ENCODE peak calls at places on chromosome 3, in eight cellular contexts. One of them, this sample, is unnamed.
A peak's percentile ranks its signal among the peaks of the same experiment; 100 is the strongest.

GRCh38 chr3:30610702-30611410 is 4.5 kb downstream of the TGFBR2 start:
- DNase-seq in dermis blood vessel endothelial cell: peak; percentile 49
- DNase-seq in activated CD4-positive, alpha-beta T cell treated with anti-CD3 and anti-CD28 coated beads for 36 hours: peak; percentile 59
- DNase-seq in stimulated activated CD8-positive, alpha-beta memory T cell treated with anti-CD3 and anti-CD28 coated beads, Interleukin-4, amount 100 ng/mL, for 24 hours: no peak
- DNase-seq in stimulated activated naive CD8-positive, alpha-beta T cell treated with anti-CD3 and anti-CD28 coated beads, Interleukin-15, Interleukin-2, amounts not matched to agents 100 U/mL and 50 U/mL, for 24 hours: no peak
- DNase-seq in EH: no peak
- DNase-seq in NCI-H524 treated with DMSO at 0.1 percent for 48 hours: no peak
- DNase-seq in T-cell: no peak
- DNase-seq in this sample: no peak

GRCh38 chr3:52310861-52311566 is 5.1 kb upstream of the DNAH1 start:
- DNase-seq in dermis blood vessel endothelial cell: no peak
- DNase-seq in activated CD4-positive, alpha-beta T cell treated with anti-CD3 and anti-CD28 coated beads for 36 hours: peak; percentile 58
- DNase-seq in stimulated activated CD8-positive, alpha-beta memory T cell treated with anti-CD3 and anti-CD28 coated beads, Interleukin-4, amount 100 ng/mL, for 24 hours: peak; percentile 61
- DNase-seq in stimulated activated naive CD8-positive, alpha-beta T cell treated with anti-CD3 and anti-CD28 coated beads, Interleukin-15, Interleukin-2, amounts not matched to agents 100 U/mL and 50 U/mL, for 24 hours: peak; percentile 69
- DNase-seq in EH: peak; percentile 20
- DNase-seq in NCI-H524 treated with DMSO at 0.1 percent for 48 hours: no peak
- DNase-seq in T-cell: peak; percentile 63
- DNase-seq in this sample: peak; percentile 25

GRCh38 chr3:119187266-119187665 is 13.9 kb downstream of the UPK1B start:
- DNase-seq in dermis blood vessel endothelial cell: no peak
- DNase-seq in activated CD4-positive, alpha-beta T cell treated with anti-CD3 and anti-CD28 coated beads for 36 hours: no peak
- DNase-seq in stimulated activated CD8-positive, alpha-beta memory T cell treated with anti-CD3 and anti-CD28 coated beads, Interleukin-4, amount 100 ng/mL, for 24 hours: no peak
- DNase-seq in stimulated activated naive CD8-positive, alpha-beta T cell treated with anti-CD3 and anti-CD28 coated beads, Interleukin-15, Interleukin-2, amounts not matched to agents 100 U/mL and 50 U/mL, for 24 hours: no peak
- DNase-seq in EH: no peak
- DNase-seq in NCI-H524 treated with DMSO at 0.1 percent for 48 hours: no peak
- DNase-seq in T-cell: no peak
- DNase-seq in this sample: no peak

GRCh38 chr3:149339931-149340309 is 6.5 kb upstream of the TM4SF18 start:
- DNase-seq in dermis blood vessel endothelial cell: peak; percentile 100
- DNase-seq in activated CD4-positive, alpha-beta T cell treated with anti-CD3 and anti-CD28 coated beads for 36 hours: no peak
- DNase-seq in stimulated activated CD8-positive, alpha-beta memory T cell treated with anti-CD3 and anti-CD28 coated beads, Interleukin-4, amount 100 ng/mL, for 24 hours: no peak
- DNase-seq in stimulated activated naive CD8-positive, alpha-beta T cell treated with anti-CD3 and anti-CD28 coated beads, Interleukin-15, Interleukin-2, amounts not matched to agents 100 U/mL and 50 U/mL, for 24 hours: no peak
- DNase-seq in EH: peak; percentile 98
- DNase-seq in NCI-H524 treated with DMSO at 0.1 percent for 48 hours: no peak
- DNase-seq in T-cell: no peak
- DNase-seq in this sample: no peak

GRCh38 chr3:11655188-11655928 is 11.6 kb upstream of the VGLL4 start:
- DNase-seq in dermis blood vessel endothelial cell: peak; percentile 59
- DNase-seq in activated CD4-positive, alpha-beta T cell treated with anti-CD3 and anti-CD28 coated beads for 36 hours: peak; percentile 17
- DNase-seq in stimulated activated CD8-positive, alpha-beta memory T cell treated with anti-CD3 and anti-CD28 coated beads, Interleukin-4, amount 100 ng/mL, for 24 hours: no peak
- DNase-seq in stimulated activated naive CD8-positive, alpha-beta T cell treated with anti-CD3 and anti-CD28 coated beads, Interleukin-15, Interleukin-2, amounts not matched to agents 100 U/mL and 50 U/mL, for 24 hours: peak; percentile 31
- DNase-seq in EH: peak; percentile 24
- DNase-seq in NCI-H524 treated with DMSO at 0.1 percent for 48 hours: peak; percentile 21
- DNase-seq in T-cell: peak; percentile 6
- DNase-seq in this sample: no peak

GRCh38 chr3:156150434-156151066 is 30.2 kb downstream of the KCNAB1 start:
- DNase-seq in dermis blood vessel endothelial cell: peak; percentile 76
- DNase-seq in activated CD4-positive, alpha-beta T cell treated with anti-CD3 and anti-CD28 coated beads for 36 hours: peak; percentile 43
- DNase-seq in stimulated activated CD8-positive, alpha-beta memory T cell treated with anti-CD3 and anti-CD28 coated beads, Interleukin-4, amount 100 ng/mL, for 24 hours: no peak
- DNase-seq in stimulated activated naive CD8-positive, alpha-beta T cell treated with anti-CD3 and anti-CD28 coated beads, Interleukin-15, Interleukin-2, amounts not matched to agents 100 U/mL and 50 U/mL, for 24 hours: peak; percentile 17
- DNase-seq in EH: peak; percentile 63
- DNase-seq in NCI-H524 treated with DMSO at 0.1 percent for 48 hours: no peak
- DNase-seq in T-cell: no peak
- DNase-seq in this sample: peak; percentile 1

GRCh38 chr3:195254454-195255175 is 16.3 kb downstream of the XXYLT1 start:
- DNase-seq in dermis blood vessel endothelial cell: no peak
- DNase-seq in activated CD4-positive, alpha-beta T cell treated with anti-CD3 and anti-CD28 coated beads for 36 hours: no peak
- DNase-seq in stimulated activated CD8-positive, alpha-beta memory T cell treated with anti-CD3 and anti-CD28 coated beads, Interleukin-4, amount 100 ng/mL, for 24 hours: no peak
- DNase-seq in stimulated activated naive CD8-positive, alpha-beta T cell treated with anti-CD3 and anti-CD28 coated beads, Interleukin-15, Interleukin-2, amounts not matched to agents 100 U/mL and 50 U/mL, for 24 hours: no peak
- DNase-seq in EH: no peak
- DNase-seq in NCI-H524 treated with DMSO at 0.1 percent for 48 hours: no peak
- DNase-seq in T-cell: no peak
- DNase-seq in this sample: no peak

GRCh38 chr3:147930417-147930816 is 521.3 kb downstream of the ZIC1 start:
- DNase-seq in dermis blood vessel endothelial cell: peak; percentile 79
- DNase-seq in activated CD4-positive, alpha-beta T cell treated with anti-CD3 and anti-CD28 coated beads for 36 hours: no peak
- DNase-seq in stimulated activated CD8-positive, alpha-beta memory T cell treated with anti-CD3 and anti-CD28 coated beads, Interleukin-4, amount 100 ng/mL, for 24 hours: no peak
- DNase-seq in stimulated activated naive CD8-positive, alpha-beta T cell treated with anti-CD3 and anti-CD28 coated beads, Interleukin-15, Interleukin-2, amounts not matched to agents 100 U/mL and 50 U/mL, for 24 hours: no peak
- DNase-seq in EH: peak; percentile 71
- DNase-seq in NCI-H524 treated with DMSO at 0.1 percent for 48 hours: no peak
- DNase-seq in T-cell: no peak
- DNase-seq in this sample: no peak

GRCh38 chr3:9497821-9498565 is 55.6 kb downstream of the LHFPL4 start:
- DNase-seq in dermis blood vessel endothelial cell: no peak
- DNase-seq in activated CD4-positive, alpha-beta T cell treated with anti-CD3 and anti-CD28 coated beads for 36 hours: no peak
- DNase-seq in stimulated activated CD8-positive, alpha-beta memory T cell treated with anti-CD3 and anti-CD28 coated beads, Interleukin-4, amount 100 ng/mL, for 24 hours: no peak
- DNase-seq in stimulated activated naive CD8-positive, alpha-beta T cell treated with anti-CD3 and anti-CD28 coated beads, Interleukin-15, Interleukin-2, amounts not matched to agents 100 U/mL and 50 U/mL, for 24 hours: no peak
- DNase-seq in EH: peak; percentile 65
- DNase-seq in NCI-H524 treated with DMSO at 0.1 percent for 48 hours: no peak
- DNase-seq in T-cell: no peak
- DNase-seq in this sample: no peak

GRCh38 chr3:3200632-3201212 is 21.2 kb upstream of the CRBN start:
- DNase-seq in dermis blood vessel endothelial cell: peak; percentile 75
- DNase-seq in activated CD4-positive, alpha-beta T cell treated with anti-CD3 and anti-CD28 coated beads for 36 hours: peak; percentile 53
- DNase-seq in stimulated activated CD8-positive, alpha-beta memory T cell treated with anti-CD3 and anti-CD28 coated beads, Interleukin-4, amount 100 ng/mL, for 24 hours: no peak
- DNase-seq in stimulated activated naive CD8-positive, alpha-beta T cell treated with anti-CD3 and anti-CD28 coated beads, Interleukin-15, Interleukin-2, amounts not matched to agents 100 U/mL and 50 U/mL, for 24 hours: no peak
- DNase-seq in EH: peak; percentile 60
- DNase-seq in NCI-H524 treated with DMSO at 0.1 percent for 48 hours: no peak
- DNase-seq in T-cell: no peak
- DNase-seq in this sample: no peak

GRCh38 chr3:182027366-182027765 is 315.6 kb downstream of the SOX2 start:
- DNase-seq in dermis blood vessel endothelial cell: no peak
- DNase-seq in activated CD4-positive, alpha-beta T cell treated with anti-CD3 and anti-CD28 coated beads for 36 hours: no peak
- DNase-seq in stimulated activated CD8-positive, alpha-beta memory T cell treated with anti-CD3 and anti-CD28 coated beads, Interleukin-4, amount 100 ng/mL, for 24 hours: no peak
- DNase-seq in stimulated activated naive CD8-positive, alpha-beta T cell treated with anti-CD3 and anti-CD28 coated beads, Interleukin-15, Interleukin-2, amounts not matched to agents 100 U/mL and 50 U/mL, for 24 hours: no peak
- DNase-seq in EH: no peak
- DNase-seq in NCI-H524 treated with DMSO at 0.1 percent for 48 hours: no peak
- DNase-seq in T-cell: no peak
- DNase-seq in this sample: no peak

GRCh38 chr3:148930785-148931184 is 60.6 kb upstream of the GYG1 start:
- DNase-seq in dermis blood vessel endothelial cell: no peak
- DNase-seq in activated CD4-positive, alpha-beta T cell treated with anti-CD3 and anti-CD28 coated beads for 36 hours: no peak
- DNase-seq in stimulated activated CD8-positive, alpha-beta memory T cell treated with anti-CD3 and anti-CD28 coated beads, Interleukin-4, amount 100 ng/mL, for 24 hours: no peak
- DNase-seq in stimulated activated naive CD8-positive, alpha-beta T cell treated with anti-CD3 and anti-CD28 coated beads, Interleukin-15, Interleukin-2, amounts not matched to agents 100 U/mL and 50 U/mL, for 24 hours: no peak
- DNase-seq in EH: peak; percentile 87
- DNase-seq in NCI-H524 treated with DMSO at 0.1 percent for 48 hours: no peak
- DNase-seq in T-cell: no peak
- DNase-seq in this sample: no peak

GRCh38 chr3:114660124-114660523 is 366.3 kb downstream of the TIGIT start:
- DNase-seq in dermis blood vessel endothelial cell: peak; percentile 72
- DNase-seq in activated CD4-positive, alpha-beta T cell treated with anti-CD3 and anti-CD28 coated beads for 36 hours: no peak
- DNase-seq in stimulated activated CD8-positive, alpha-beta memory T cell treated with anti-CD3 and anti-CD28 coated beads, Interleukin-4, amount 100 ng/mL, for 24 hours: no peak
- DNase-seq in stimulated activated naive CD8-positive, alpha-beta T cell treated with anti-CD3 and anti-CD28 coated beads, Interleukin-15, Interleukin-2, amounts not matched to agents 100 U/mL and 50 U/mL, for 24 hours: no peak
- DNase-seq in EH: peak; percentile 81
- DNase-seq in NCI-H524 treated with DMSO at 0.1 percent for 48 hours: no peak
- DNase-seq in T-cell: no peak
- DNase-seq in this sample: no peak

GRCh38 chr3:51381333-51381705 is 3.8 kb upstream of the MANF start:
- DNase-seq in dermis blood vessel endothelial cell: no peak
- DNase-seq in activated CD4-positive, alpha-beta T cell treated with anti-CD3 and anti-CD28 coated beads for 36 hours: no peak
- DNase-seq in stimulated activated CD8-positive, alpha-beta memory T cell treated with anti-CD3 and anti-CD28 coated beads, Interleukin-4, amount 100 ng/mL, for 24 hours: no peak
- DNase-seq in stimulated activated naive CD8-positive, alpha-beta T cell treated with anti-CD3 and anti-CD28 coated beads, Interleukin-15, Interleukin-2, amounts not matched to agents 100 U/mL and 50 U/mL, for 24 hours: no peak
- DNase-seq in EH: no peak
- DNase-seq in NCI-H524 treated with DMSO at 0.1 percent for 48 hours: no peak
- DNase-seq in T-cell: no peak
- DNase-seq in this sample: no peak

GRCh38 chr3:169668081-169668956 is 4.8 kb upstream of the MECOM start:
- DNase-seq in dermis blood vessel endothelial cell: peak; percentile 65
- DNase-seq in activated CD4-positive, alpha-beta T cell treated with anti-CD3 and anti-CD28 coated beads for 36 hours: peak; percentile 45
- DNase-seq in stimulated activated CD8-positive, alpha-beta memory T cell treated with anti-CD3 and anti-CD28 coated beads, Interleukin-4, amount 100 ng/mL, for 24 hours: no peak
- DNase-seq in stimulated activated naive CD8-positive, alpha-beta T cell treated with anti-CD3 and anti-CD28 coated beads, Interleukin-15, Interleukin-2, amounts not matched to agents 100 U/mL and 50 U/mL, for 24 hours: peak; percentile 28
- DNase-seq in EH: no peak
- DNase-seq in NCI-H524 treated with DMSO at 0.1 percent for 48 hours: no peak
- DNase-seq in T-cell: no peak
- DNase-seq in this sample: no peak

GRCh38 chr3:138653567-138653966 is 45.0 kb downstream of the FAIM start:
- DNase-seq in dermis blood vessel endothelial cell: peak; percentile 13
- DNase-seq in activated CD4-positive, alpha-beta T cell treated with anti-CD3 and anti-CD28 coated beads for 36 hours: peak; percentile 9
- DNase-seq in stimulated activated CD8-positive, alpha-beta memory T cell treated with anti-CD3 and anti-CD28 coated beads, Interleukin-4, amount 100 ng/mL, for 24 hours: no peak
- DNase-seq in stimulated activated naive CD8-positive, alpha-beta T cell treated with anti-CD3 and anti-CD28 coated beads, Interleukin-15, Interleukin-2, amounts not matched to agents 100 U/mL and 50 U/mL, for 24 hours: no peak
- DNase-seq in EH: no peak
- DNase-seq in NCI-H524 treated with DMSO at 0.1 percent for 48 hours: no peak
- DNase-seq in T-cell: no peak
- DNase-seq in this sample: no peak

GRCh38 chr3:10783360-10784346 is 32.4 kb upstream of the SLC6A11 start:
- DNase-seq in dermis blood vessel endothelial cell: peak; percentile 67
- DNase-seq in activated CD4-positive, alpha-beta T cell treated with anti-CD3 and anti-CD28 coated beads for 36 hours: peak; percentile 49
- DNase-seq in stimulated activated CD8-positive, alpha-beta memory T cell treated with anti-CD3 and anti-CD28 coated beads, Interleukin-4, amount 100 ng/mL, for 24 hours: no peak
- DNase-seq in stimulated activated naive CD8-positive, alpha-beta T cell treated with anti-CD3 and anti-CD28 coated beads, Interleukin-15, Interleukin-2, amounts not matched to agents 100 U/mL and 50 U/mL, for 24 hours: peak; percentile 36
- DNase-seq in EH: peak; percentile 30
- DNase-seq in NCI-H524 treated with DMSO at 0.1 percent for 48 hours: no peak
- DNase-seq in T-cell: no peak
- DNase-seq in this sample: no peak

GRCh38 chr3:49388416-49388815 is 23.4 kb downstream of the RHOA start:
- DNase-seq in dermis blood vessel endothelial cell: no peak
- DNase-seq in activated CD4-positive, alpha-beta T cell treated with anti-CD3 and anti-CD28 coated beads for 36 hours: no peak
- DNase-seq in stimulated activated CD8-positive, alpha-beta memory T cell treated with anti-CD3 and anti-CD28 coated beads, Interleukin-4, amount 100 ng/mL, for 24 hours: no peak
- DNase-seq in stimulated activated naive CD8-positive, alpha-beta T cell treated with anti-CD3 and anti-CD28 coated beads, Interleukin-15, Interleukin-2, amounts not matched to agents 100 U/mL and 50 U/mL, for 24 hours: no peak
- DNase-seq in EH: no peak
- DNase-seq in NCI-H524 treated with DMSO at 0.1 percent for 48 hours: no peak
- DNase-seq in T-cell: no peak
- DNase-seq in this sample: no peak

GRCh38 chr3:43862470-43862869 is 171.7 kb downstream of the ABHD5 start:
- DNase-seq in dermis blood vessel endothelial cell: no peak
- DNase-seq in activated CD4-positive, alpha-beta T cell treated with anti-CD3 and anti-CD28 coated beads for 36 hours: no peak
- DNase-seq in stimulated activated CD8-positive, alpha-beta memory T cell treated with anti-CD3 and anti-CD28 coated beads, Interleukin-4, amount 100 ng/mL, for 24 hours: no peak
- DNase-seq in stimulated activated naive CD8-positive, alpha-beta T cell treated with anti-CD3 and anti-CD28 coated beads, Interleukin-15, Interleukin-2, amounts not matched to agents 100 U/mL and 50 U/mL, for 24 hours: no peak
- DNase-seq in EH: no peak
- DNase-seq in NCI-H524 treated with DMSO at 0.1 percent for 48 hours: no peak
- DNase-seq in T-cell: no peak
- DNase-seq in this sample: no peak

GRCh38 chr3:195080571-195081141 is 190.3 kb downstream of the XXYLT1 start:
- DNase-seq in dermis blood vessel endothelial cell: no peak
- DNase-seq in activated CD4-positive, alpha-beta T cell treated with anti-CD3 and anti-CD28 coated beads for 36 hours: no peak
- DNase-seq in stimulated activated CD8-positive, alpha-beta memory T cell treated with anti-CD3 and anti-CD28 coated beads, Interleukin-4, amount 100 ng/mL, for 24 hours: no peak
- DNase-seq in stimulated activated naive CD8-positive, alpha-beta T cell treated with anti-CD3 and anti-CD28 coated beads, Interleukin-15, Interleukin-2, amounts not matched to agents 100 U/mL and 50 U/mL, for 24 hours: no peak
- DNase-seq in EH: peak; percentile 11
- DNase-seq in NCI-H524 treated with DMSO at 0.1 percent for 48 hours: no peak
- DNase-seq in T-cell: no peak
- DNase-seq in this sample: no peak

GRCh38 chr3:36124118-36124796 is 256.0 kb upstream of the STAC start:
- DNase-seq in dermis blood vessel endothelial cell: peak; percentile 78
- DNase-seq in activated CD4-positive, alpha-beta T cell treated with anti-CD3 and anti-CD28 coated beads for 36 hours: no peak
- DNase-seq in stimulated activated CD8-positive, alpha-beta memory T cell treated with anti-CD3 and anti-CD28 coated beads, Interleukin-4, amount 100 ng/mL, for 24 hours: no peak
- DNase-seq in stimulated activated naive CD8-positive, alpha-beta T cell treated with anti-CD3 and anti-CD28 coated beads, Interleukin-15, Interleukin-2, amounts not matched to agents 100 U/mL and 50 U/mL, for 24 hours: no peak
- DNase-seq in EH: peak; percentile 72
- DNase-seq in NCI-H524 treated with DMSO at 0.1 percent for 48 hours: peak; percentile 16
- DNase-seq in T-cell: no peak
- DNase-seq in this sample: no peak

GRCh38 chr3:179421500-179421899 is 29.8 kb downstream of the GNB4 start:
- DNase-seq in dermis blood vessel endothelial cell: peak; percentile 62
- DNase-seq in activated CD4-positive, alpha-beta T cell treated with anti-CD3 and anti-CD28 coated beads for 36 hours: no peak
- DNase-seq in stimulated activated CD8-positive, alpha-beta memory T cell treated with anti-CD3 and anti-CD28 coated beads, Interleukin-4, amount 100 ng/mL, for 24 hours: no peak
- DNase-seq in stimulated activated naive CD8-positive, alpha-beta T cell treated with anti-CD3 and anti-CD28 coated beads, Interleukin-15, Interleukin-2, amounts not matched to agents 100 U/mL and 50 U/mL, for 24 hours: no peak
- DNase-seq in EH: peak; percentile 54
- DNase-seq in NCI-H524 treated with DMSO at 0.1 percent for 48 hours: no peak
- DNase-seq in T-cell: no peak
- DNase-seq in this sample: no peak

GRCh38 chr3:120168038-120168437 is 73.8 kb upstream of the GSK3B start:
- DNase-seq in dermis blood vessel endothelial cell: no peak
- DNase-seq in activated CD4-positive, alpha-beta T cell treated with anti-CD3 and anti-CD28 coated beads for 36 hours: no peak
- DNase-seq in stimulated activated CD8-positive, alpha-beta memory T cell treated with anti-CD3 and anti-CD28 coated beads, Interleukin-4, amount 100 ng/mL, for 24 hours: no peak
- DNase-seq in stimulated activated naive CD8-positive, alpha-beta T cell treated with anti-CD3 and anti-CD28 coated beads, Interleukin-15, Interleukin-2, amounts not matched to agents 100 U/mL and 50 U/mL, for 24 hours: no peak
- DNase-seq in EH: no peak
- DNase-seq in NCI-H524 treated with DMSO at 0.1 percent for 48 hours: no peak
- DNase-seq in T-cell: no peak
- DNase-seq in this sample: no peak

GRCh38 chr3:138474163-138474562 is 39.7 kb downstream of the ESYT3 start:
- DNase-seq in dermis blood vessel endothelial cell: no peak
- DNase-seq in activated CD4-positive, alpha-beta T cell treated with anti-CD3 and anti-CD28 coated beads for 36 hours: no peak
- DNase-seq in stimulated activated CD8-positive, alpha-beta memory T cell treated with anti-CD3 and anti-CD28 coated beads, Interleukin-4, amount 100 ng/mL, for 24 hours: no peak
- DNase-seq in stimulated activated naive CD8-positive, alpha-beta T cell treated with anti-CD3 and anti-CD28 coated beads, Interleukin-15, Interleukin-2, amounts not matched to agents 100 U/mL and 50 U/mL, for 24 hours: no peak
- DNase-seq in EH: no peak
- DNase-seq in NCI-H524 treated with DMSO at 0.1 percent for 48 hours: no peak
- DNase-seq in T-cell: no peak
- DNase-seq in this sample: no peak